ENCODE peak calls at places on chromosomes 5 and 9, in nine cellular contexts. Q is GM13977; N is stimulated activated naive CD8-positive, alpha-beta T cell treated with anti-CD3 and anti-CD28 coated beads, Interleukin-15, amount 100 ng/mL, for 72 hours; D is kidney epithelial cell; W is pancreas; R is amygdala; A is sigmoid colon; V is retina; O is stimulated activated naive CD4-positive, alpha-beta T cell. J is an unnamed sample.

GRCh38 chr9:121059998-121060636 is 10.0 kb upstream of the C5 start:
- DNase-seq in Q (peak; percentile 43), N (no peak), D (peak; percentile 14), W (no peak), R (no peak), A (no peak), V (peak; percentile 57), O (peak; percentile 45), J (peak; percentile 27)

GRCh38 chr5:179453616-179454015 is 96.7 kb upstream of the RUFY1 start:
- DNase-seq in Q (no peak), N (no peak), D (no peak), W (no peak), R (no peak), A (peak; percentile 40), V (no peak), O (no peak), J (no peak)

GRCh38 chr9:93354451-93354850 is 97.0 kb upstream of the FAM120A start:
- DNase-seq in Q (no peak), N (no peak), D (peak; percentile 14), W (no peak), R (no peak), A (no peak), V (no peak), O (no peak), J (no peak)

GRCh38 chr9:137314561-137315560 is 12.8 kb upstream of the NRARP start:
- DNase-seq in Q (peak; percentile 37), N (no peak), D (no peak), W (peak; percentile 69), R (no peak), A (peak; percentile 61), V (peak; percentile 77), O (no peak), J (no peak)

GRCh38 chr9:69097053-69097452 is 61.5 kb downstream of the FXN start:
- DNase-seq in Q (no peak), N (no peak), D (peak; percentile 82), W (no peak), R (no peak), A (no peak), V (no peak), O (no peak), J (no peak)

GRCh38 chr9:124342946-124343485 is 72.2 kb downstream of the PSMB7 start:
- DNase-seq in Q (no peak), N (no peak), D (peak; percentile 80), W (no peak), R (no peak), A (peak; percentile 89), V (no peak), O (no peak), J (peak; percentile 97)

GRCh38 chr5:108728566-108729305 is 19.0 kb upstream of the FER start:
- DNase-seq in Q (peak; percentile 49), N (no peak), D (no peak), W (no peak), R (no peak), A (no peak), V (no peak), O (peak; percentile 56), J (no peak)

GRCh38 chr9:93810028-93810971 is 144.9 kb downstream of the BARX1 start:
- DNase-seq in Q (peak; percentile 11), N (no peak), D (no peak), W (no peak), R (no peak), A (no peak), V (peak; percentile 4), O (no peak), J (no peak)

GRCh38 chr5:97098864-97099454 is 43.5 kb downstream of the LIX1 start:
- DNase-seq in Q (no peak), N (no peak), D (no peak), W (no peak), R (peak; percentile 8), A (no peak), V (no peak), O (no peak), J (no peak)

GRCh38 chr5:167999182-167999581 is 292.3 kb upstream of the WWC1 start:
- DNase-seq in Q (no peak), N (no peak), D (no peak), W (no peak), R (no peak), A (no peak), V (no peak), O (no peak), J (no peak)

GRCh38 chr5:133941456-133942196 is 26.8 kb downstream of the C5orf15 start:
- DNase-seq in Q (no peak), N (no peak), D (no peak), W (no peak), R (no peak), A (no peak), V (no peak), O (no peak), J (no peak)

GRCh38 chr5:96256795-96257470 is 176.1 kb downstream of the PCSK1 start:
- DNase-seq in Q (no peak), N (no peak), D (no peak), W (no peak), R (no peak), A (no peak), V (peak; percentile 43), O (no peak), J (peak; percentile 55)

GRCh38 chr5:154610321-154611154 is 132.5 kb upstream of the HAND1 start:
- DNase-seq in Q (peak; percentile 91), N (peak; percentile 79), D (peak; percentile 9), W (peak; percentile 79), R (peak; percentile 9), A (peak; percentile 91), V (peak; percentile 90), O (no peak), J (peak; percentile 78)

GRCh38 chr9:136958898-136959850 is 7.1 kb downstream of the LCN12 start:
- DNase-seq in Q (no peak), N (no peak), D (no peak), W (no peak), R (no peak), A (no peak), V (no peak), O (no peak), J (no peak)

GRCh38 chr5:104540448-104540847 is 977.9 kb upstream of the NUDT12 start:
- DNase-seq in Q (no peak), N (no peak), D (no peak), W (no peak), R (no peak), A (no peak), V (no peak), O (no peak), J (peak; percentile 65)

GRCh38 chr9:94812343-94812742 is 85.8 kb downstream of the AOPEP start:
- DNase-seq in Q (no peak), N (no peak), D (peak; percentile 83), W (no peak), R (no peak), A (no peak), V (no peak), O (no peak), J (peak; percentile 32)

GRCh38 chr9:34197756-34198711 is 19.2 kb downstream of the UBAP1 start:
- DNase-seq in Q (no peak), N (no peak), D (no peak), W (peak; percentile 48), R (no peak), A (no peak), V (no peak), O (no peak), J (peak; percentile 47)

GRCh38 chr5:120538644-120539043 is 74.5 kb downstream of the PRR16 start:
- DNase-seq in Q (no peak), N (no peak), D (no peak), W (no peak), R (no peak), A (no peak), V (no peak), O (no peak), J (peak; percentile 11)

GRCh38 chr5:55994502-55994997 is at the start of gene IL6ST:
- DNase-seq in Q (no peak), N (no peak), D (no peak), W (no peak), R (no peak), A (no peak), V (peak; percentile 96), O (peak; percentile 84), J (peak; percentile 63)

GRCh38 chr5:31648326-31648725 is 9.4 kb downstream of the PDZD2 start:
- DNase-seq in Q (no peak), N (no peak), D (no peak), W (no peak), R (no peak), A (no peak), V (no peak), O (no peak), J (no peak)

GRCh38 chr5:136036991-136037705 is 8.4 kb downstream of the TGFBI start:
- DNase-seq in Q (peak; percentile 30), N (peak; percentile 8), D (peak; percentile 84), W (no peak), R (no peak), A (peak; percentile 85), V (no peak), O (no peak), J (peak; percentile 98)

GRCh38 chr9:13707635-13708410 is 428.3 kb upstream of the MPDZ start:
- DNase-seq in Q (no peak), N (no peak), D (no peak), W (no peak), R (no peak), A (no peak), V (no peak), O (no peak), J (peak; percentile 59)

GRCh38 chr5:88660326-88660946 is 222.5 kb downstream of the MEF2C start:
- DNase-seq in Q (peak; percentile 42), N (peak; percentile 30), D (no peak), W (no peak), R (no peak), A (no peak), V (no peak), O (no peak), J (peak; percentile 93)

GRCh38 chr9:112380771-112381181 is 868 bp downstream of the HSDL2 start:
- DNase-seq in Q (peak; percentile 36), N (peak; percentile 13), D (no peak), W (no peak), R (no peak), A (no peak), V (peak; percentile 17), O (peak; percentile 28), J (peak; percentile 16)

GRCh38 chr9:69806642-69807041 is 14.0 kb upstream of the CFAP95 start:
- DNase-seq in Q (no peak), N (no peak), D (no peak), W (no peak), R (no peak), A (no peak), V (no peak), O (no peak), J (no peak)

GRCh38 chr5:134003064-134003956 is 1.5 kb downstream of the VDAC1 start:
- DNase-seq in Q (no peak), N (no peak), D (no peak), W (no peak), R (no peak), A (no peak), V (no peak), O (no peak), J (no peak)

GRCh38 chr9:109264865-109265532 is 55.9 kb downstream of the EPB41L4B start:
- DNase-seq in Q (no peak), N (no peak), D (no peak), W (peak; percentile 85), R (no peak), A (peak; percentile 67), V (no peak), O (no peak), J (no peak)

GRCh38 chr9:104885818-104886709 is 41.9 kb downstream of the ABCA1 start:
- DNase-seq in Q (no peak), N (no peak), D (no peak), W (no peak), R (no peak), A (no peak), V (no peak), O (no peak), J (no peak)

GRCh38 chr9:126509718-126510117 is 104.0 kb upstream of the LMX1B start:
- DNase-seq in Q (no peak), N (no peak), D (no peak), W (no peak), R (no peak), A (peak; percentile 52), V (no peak), O (no peak), J (no peak)

GRCh38 chr5:102731704-102732103 is 23.4 kb upstream of the PAM start:
- DNase-seq in Q (no peak), N (no peak), D (no peak), W (no peak), R (no peak), A (no peak), V (no peak), O (no peak), J (no peak)

GRCh38 chr5:157820593-157821252 is 38.2 kb downstream of the CLINT1 start:
- DNase-seq in Q (peak; percentile 18), N (no peak), D (peak; percentile 31), W (no peak), R (no peak), A (no peak), V (peak; percentile 35), O (peak; percentile 35), J (peak; percentile 10)

J was measured in H4.